ENCODE peak calls at places on chromosome 11, in ten cellular contexts. One of them, this sample, is unnamed.

GRCh38 chr11:108206969-108207682 is 15.3 kb downstream of the NPAT start:
- DNase-seq in GM12865: no peak
- DNase-seq in choroid plexus epithelial cell: no peak
- DNase-seq in epithelial cell of esophagus: no peak
- DNase-seq in BJ: no peak
- DNase-seq in Peyer's patch: no peak
- DNase-seq in cardiac muscle cell: no peak
- DNase-seq in stomach: no peak
- DNase-seq in astrocyte of the cerebellum: no peak
- DNase-seq in AG04450: no peak
- DNase-seq in this sample: no peak

GRCh38 chr11:130103296-130103814 is 33.7 kb downstream of the APLP2 start:
- DNase-seq in GM12865: no peak
- DNase-seq in choroid plexus epithelial cell: peak
- DNase-seq in epithelial cell of esophagus: peak
- DNase-seq in BJ: peak
- DNase-seq in Peyer's patch: no peak
- DNase-seq in cardiac muscle cell: no peak
- DNase-seq in stomach: no peak
- DNase-seq in astrocyte of the cerebellum: peak
- DNase-seq in AG04450: peak
- DNase-seq in this sample: no peak

GRCh38 chr11:35484435-35484834 is 41.0 kb downstream of the PAMR1 start:
- DNase-seq in GM12865: no peak
- DNase-seq in choroid plexus epithelial cell: no peak
- DNase-seq in epithelial cell of esophagus: peak
- DNase-seq in BJ: peak
- DNase-seq in Peyer's patch: no peak
- DNase-seq in cardiac muscle cell: no peak
- DNase-seq in stomach: no peak
- DNase-seq in astrocyte of the cerebellum: no peak
- DNase-seq in AG04450: no peak
- DNase-seq in this sample: no peak

GRCh38 chr11:96215094-96215782 is 127.8 kb downstream of the MAML2 start:
- DNase-seq in GM12865: peak
- DNase-seq in choroid plexus epithelial cell: peak
- DNase-seq in epithelial cell of esophagus: no peak
- DNase-seq in BJ: no peak
- DNase-seq in Peyer's patch: peak
- DNase-seq in cardiac muscle cell: no peak
- DNase-seq in stomach: no peak
- DNase-seq in astrocyte of the cerebellum: no peak
- DNase-seq in AG04450: no peak
- DNase-seq in this sample: no peak

GRCh38 chr11:35618497-35619029 is 303 bp downstream of the FJX1 start:
- DNase-seq in GM12865: peak
- DNase-seq in choroid plexus epithelial cell: peak
- DNase-seq in epithelial cell of esophagus: peak
- DNase-seq in BJ: no peak
- DNase-seq in Peyer's patch: no peak
- DNase-seq in cardiac muscle cell: peak
- DNase-seq in stomach: no peak
- DNase-seq in astrocyte of the cerebellum: no peak
- DNase-seq in AG04450: no peak
- DNase-seq in this sample: peak

GRCh38 chr11:36777302-36777701 is 179.3 kb upstream of the RAG2 start:
- DNase-seq in GM12865: no peak
- DNase-seq in choroid plexus epithelial cell: no peak
- DNase-seq in epithelial cell of esophagus: no peak
- DNase-seq in BJ: no peak
- DNase-seq in Peyer's patch: no peak
- DNase-seq in cardiac muscle cell: no peak
- DNase-seq in stomach: no peak
- DNase-seq in astrocyte of the cerebellum: no peak
- DNase-seq in AG04450: no peak
- DNase-seq in this sample: no peak

GRCh38 chr11:3866206-3866605 is 10.7 kb downstream of the STIM1 start:
- DNase-seq in GM12865: peak
- DNase-seq in choroid plexus epithelial cell: no peak
- DNase-seq in epithelial cell of esophagus: no peak
- DNase-seq in BJ: no peak
- DNase-seq in Peyer's patch: no peak
- DNase-seq in cardiac muscle cell: peak
- DNase-seq in stomach: peak
- DNase-seq in astrocyte of the cerebellum: no peak
- DNase-seq in AG04450: no peak
- DNase-seq in this sample: peak

GRCh38 chr11:75465701-75466531 is 32.9 kb upstream of the KLHL35 start:
- DNase-seq in GM12865: no peak
- DNase-seq in choroid plexus epithelial cell: peak
- DNase-seq in epithelial cell of esophagus: no peak
- DNase-seq in BJ: no peak
- DNase-seq in Peyer's patch: no peak
- DNase-seq in cardiac muscle cell: peak
- DNase-seq in stomach: no peak
- DNase-seq in astrocyte of the cerebellum: peak
- DNase-seq in AG04450: no peak
- DNase-seq in this sample: no peak

GRCh38 chr11:78050964-78051831 is 12.5 kb upstream of the THRSP start:
- DNase-seq in GM12865: no peak
- DNase-seq in choroid plexus epithelial cell: peak
- DNase-seq in epithelial cell of esophagus: peak
- DNase-seq in BJ: peak
- DNase-seq in Peyer's patch: no peak
- DNase-seq in cardiac muscle cell: no peak
- DNase-seq in stomach: no peak
- DNase-seq in astrocyte of the cerebellum: no peak
- DNase-seq in AG04450: no peak
- DNase-seq in this sample: no peak

GRCh38 chr11:74877132-74877531 is 71.8 kb downstream of the XRRA1 start:
- DNase-seq in GM12865: peak
- DNase-seq in choroid plexus epithelial cell: peak
- DNase-seq in epithelial cell of esophagus: no peak
- DNase-seq in BJ: no peak
- DNase-seq in Peyer's patch: no peak
- DNase-seq in cardiac muscle cell: no peak
- DNase-seq in stomach: no peak
- DNase-seq in astrocyte of the cerebellum: no peak
- DNase-seq in AG04450: no peak
- DNase-seq in this sample: no peak

GRCh38 chr11:105135873-105136272 is 3.7 kb downstream of the CARD18 start:
- DNase-seq in GM12865: no peak
- DNase-seq in choroid plexus epithelial cell: no peak
- DNase-seq in epithelial cell of esophagus: no peak
- DNase-seq in BJ: no peak
- DNase-seq in Peyer's patch: no peak
- DNase-seq in cardiac muscle cell: peak
- DNase-seq in stomach: no peak
- DNase-seq in astrocyte of the cerebellum: no peak
- DNase-seq in AG04450: no peak
- DNase-seq in this sample: no peak

GRCh38 chr11:105132716-105133511 is 6.7 kb downstream of the CARD18 start:
- DNase-seq in GM12865: no peak
- DNase-seq in choroid plexus epithelial cell: peak
- DNase-seq in epithelial cell of esophagus: peak
- DNase-seq in BJ: peak
- DNase-seq in Peyer's patch: no peak
- DNase-seq in cardiac muscle cell: no peak
- DNase-seq in stomach: no peak
- DNase-seq in astrocyte of the cerebellum: peak
- DNase-seq in AG04450: peak
- DNase-seq in this sample: no peak

GRCh38 chr11:105124756-105125155 is 14.8 kb downstream of the CARD18 start:
- DNase-seq in GM12865: no peak
- DNase-seq in choroid plexus epithelial cell: no peak
- DNase-seq in epithelial cell of esophagus: no peak
- DNase-seq in BJ: no peak
- DNase-seq in Peyer's patch: no peak
- DNase-seq in cardiac muscle cell: no peak
- DNase-seq in stomach: no peak
- DNase-seq in astrocyte of the cerebellum: no peak
- DNase-seq in AG04450: no peak
- DNase-seq in this sample: no peak

DNA sequence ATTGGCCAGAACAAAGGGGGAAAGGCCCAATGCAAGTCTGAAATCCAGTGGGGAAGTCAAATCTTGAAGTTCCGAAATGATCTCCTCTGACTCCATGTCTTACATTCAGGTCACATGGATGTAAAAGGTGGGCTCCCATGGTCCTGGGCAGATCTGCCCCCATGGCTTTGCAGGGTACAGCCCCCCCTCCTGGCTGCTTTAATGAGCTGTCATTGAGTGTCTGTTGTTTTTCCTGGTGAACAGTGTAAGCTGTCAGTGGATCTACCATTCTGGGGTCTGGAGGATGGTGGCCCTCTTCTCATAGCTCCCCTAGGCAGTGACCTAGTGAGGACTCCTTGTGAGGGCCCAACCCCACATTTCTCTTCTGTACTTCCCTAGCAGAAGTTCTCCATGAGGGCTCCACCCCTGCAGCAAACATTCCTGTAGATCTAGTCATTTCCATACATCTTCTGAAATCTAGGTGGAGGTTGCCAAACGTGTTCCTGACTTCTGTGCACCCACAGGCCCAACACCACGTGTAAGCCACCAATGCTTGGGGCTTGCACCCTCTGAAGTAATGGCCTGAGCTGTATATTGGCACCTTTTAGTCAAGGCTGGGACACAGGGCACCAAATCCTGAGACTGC is 9.3 kb downstream of the CARD18 start:
- DNase-seq in GM12865: no peak
- DNase-seq in choroid plexus epithelial cell: no peak
- DNase-seq in epithelial cell of esophagus: peak
- DNase-seq in BJ: no peak
- DNase-seq in Peyer's patch: no peak
- DNase-seq in cardiac muscle cell: no peak
- DNase-seq in stomach: no peak
- DNase-seq in astrocyte of the cerebellum: no peak
- DNase-seq in AG04450: no peak
- DNase-seq in this sample: no peak
- H3K4me3 ChIP-seq in GM12865: no peak
- H3K4me3 ChIP-seq in choroid plexus epithelial cell: no peak
- H3K4me3 ChIP-seq in epithelial cell of esophagus: no peak
- H3K4me3 ChIP-seq in BJ: no peak
- H3K4me3 ChIP-seq in Peyer's patch: no peak
- H3K4me3 ChIP-seq in cardiac muscle cell: no peak
- H3K4me3 ChIP-seq in stomach: no peak
- H3K4me3 ChIP-seq in astrocyte of the cerebellum: no peak
- H3K4me3 ChIP-seq in AG04450: no peak
- H3K4me3 ChIP-seq in this sample: no peak

DNA sequence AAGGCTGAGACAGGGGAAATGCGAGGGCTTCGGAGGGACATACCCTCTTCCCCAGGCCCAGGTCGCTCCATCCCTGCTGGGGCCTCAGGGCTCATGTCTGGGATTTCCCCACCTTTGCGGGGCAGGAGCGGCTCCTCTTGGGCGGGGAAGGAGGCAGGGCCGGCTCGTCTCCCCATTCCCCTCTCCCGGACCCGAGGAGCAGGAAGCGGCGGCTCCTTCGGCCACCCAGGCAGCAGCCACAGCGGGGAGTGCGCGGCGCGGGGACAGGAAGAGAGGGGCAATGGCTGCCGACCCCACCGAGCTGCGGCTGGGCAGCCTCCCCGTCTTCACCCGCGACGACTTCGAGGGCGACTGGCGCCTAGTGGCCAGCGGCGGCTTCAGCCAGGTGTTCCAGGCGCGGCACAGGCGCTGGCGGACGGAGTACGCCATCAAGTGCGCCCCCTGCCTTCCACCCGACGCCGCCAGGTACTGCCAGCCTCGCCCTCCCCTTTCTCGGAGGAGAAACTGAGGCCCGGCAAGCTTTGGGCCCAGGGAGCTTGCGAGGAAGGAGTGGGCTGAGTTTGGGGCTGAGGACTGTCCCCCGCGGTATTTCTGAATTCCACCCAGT is at the start of gene ANKK1:
- DNase-seq in GM12865: no peak
- DNase-seq in choroid plexus epithelial cell: no peak
- DNase-seq in epithelial cell of esophagus: peak
- DNase-seq in BJ: no peak
- DNase-seq in Peyer's patch: no peak
- DNase-seq in cardiac muscle cell: peak
- DNase-seq in stomach: no peak
- DNase-seq in astrocyte of the cerebellum: no peak
- DNase-seq in AG04450: no peak
- DNase-seq in this sample: no peak
- TF ChIP-seq CTCF in GM12865: no peak
- TF ChIP-seq CTCF in choroid plexus epithelial cell: peak
- TF ChIP-seq CTCF in epithelial cell of esophagus: peak
- TF ChIP-seq CTCF in BJ: peak
- TF ChIP-seq CTCF in Peyer's patch: no peak
- TF ChIP-seq CTCF in cardiac muscle cell: peak
- TF ChIP-seq CTCF in stomach: no peak
- TF ChIP-seq CTCF in astrocyte of the cerebellum: no peak
- TF ChIP-seq CTCF in AG04450: peak
- TF ChIP-seq CTCF in this sample: peak

DNA sequence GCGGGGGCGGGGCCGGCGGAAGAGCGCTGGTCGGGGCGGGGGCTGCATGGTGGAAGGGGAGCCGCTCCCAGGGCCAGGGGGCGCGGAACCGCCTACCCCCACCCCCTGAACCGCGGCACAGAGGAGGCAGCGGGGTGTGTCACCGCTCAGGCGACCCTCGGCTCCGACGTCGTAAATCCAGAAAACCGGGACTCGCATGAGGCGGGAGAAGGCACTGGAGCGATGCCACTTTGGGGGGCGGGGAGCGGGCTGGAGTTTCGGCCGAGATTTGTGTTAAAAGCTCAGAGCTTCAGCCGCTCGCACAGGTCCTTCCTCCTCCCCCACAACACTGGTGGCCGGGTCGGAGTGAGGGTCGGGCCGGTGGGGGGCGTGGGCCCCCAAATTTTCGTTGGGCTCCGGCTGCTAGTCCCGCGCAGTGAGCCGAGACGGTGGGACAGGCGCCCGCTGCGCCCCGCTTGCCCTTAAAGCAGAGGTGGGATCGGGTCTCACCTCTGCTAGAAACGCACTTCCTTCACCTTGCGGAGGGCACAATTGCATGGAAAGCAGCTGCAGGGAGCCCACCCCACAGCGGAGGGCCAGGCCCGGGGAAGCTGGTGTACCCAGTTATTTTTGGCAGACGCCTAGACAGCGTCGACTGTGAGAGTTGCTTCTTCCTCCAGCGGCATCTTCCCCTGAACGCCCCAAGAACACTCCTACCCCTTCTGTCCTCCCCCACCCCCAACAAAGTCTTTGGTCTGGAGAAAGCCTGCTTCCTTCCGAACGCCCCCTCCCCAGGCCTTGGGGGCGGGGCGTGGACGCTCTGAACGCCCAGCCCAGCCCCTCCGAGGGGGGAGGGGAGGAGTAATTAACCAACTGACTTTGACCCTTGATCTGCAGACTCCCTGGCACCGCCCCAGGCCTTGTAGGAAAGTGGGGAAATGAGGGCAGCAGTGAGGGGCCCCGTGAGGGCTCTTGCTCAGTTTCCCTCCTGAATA is 1.1 kb downstream of the OVOL1 start:
- DNase-seq in GM12865: no peak
- DNase-seq in choroid plexus epithelial cell: no peak
- DNase-seq in epithelial cell of esophagus: no peak
- DNase-seq in BJ: no peak
- DNase-seq in Peyer's patch: no peak
- DNase-seq in cardiac muscle cell: peak
- DNase-seq in stomach: peak
- DNase-seq in astrocyte of the cerebellum: no peak
- DNase-seq in AG04450: no peak
- DNase-seq in this sample: no peak
- H3K4me3 ChIP-seq in GM12865: no peak
- H3K4me3 ChIP-seq in choroid plexus epithelial cell: no peak
- H3K4me3 ChIP-seq in epithelial cell of esophagus: peak
- H3K4me3 ChIP-seq in BJ: no peak
- H3K4me3 ChIP-seq in Peyer's patch: peak
- H3K4me3 ChIP-seq in cardiac muscle cell: peak
- H3K4me3 ChIP-seq in stomach: peak
- H3K4me3 ChIP-seq in astrocyte of the cerebellum: no peak
- H3K4me3 ChIP-seq in AG04450: no peak
- H3K4me3 ChIP-seq in this sample: peak

GRCh38 chr11:128500488-128500887 is 86.9 kb downstream of the ETS1 start:
- DNase-seq in GM12865: no peak
- DNase-seq in choroid plexus epithelial cell: peak
- DNase-seq in epithelial cell of esophagus: no peak
- DNase-seq in BJ: no peak
- DNase-seq in Peyer's patch: no peak
- DNase-seq in cardiac muscle cell: no peak
- DNase-seq in stomach: no peak
- DNase-seq in astrocyte of the cerebellum: no peak
- DNase-seq in AG04450: no peak
- DNase-seq in this sample: no peak
- TF ChIP-seq CTCF in GM12865: no peak
- TF ChIP-seq CTCF in choroid plexus epithelial cell: no peak
- TF ChIP-seq CTCF in epithelial cell of esophagus: no peak
- TF ChIP-seq CTCF in BJ: no peak
- TF ChIP-seq CTCF in Peyer's patch: no peak
- TF ChIP-seq CTCF in cardiac muscle cell: no peak
- TF ChIP-seq CTCF in stomach: no peak
- TF ChIP-seq CTCF in astrocyte of the cerebellum: no peak
- TF ChIP-seq CTCF in AG04450: no peak
- TF ChIP-seq CTCF in this sample: no peak